ENCODE peak calls at places on chromosomes 7 and 10, in nine cellular contexts. One of them, this sample, is unnamed.

GRCh38 chr10:24349379-24350110 is 140.6 kb downstream of the KIAA1217 start:
- DNase-seq in OCI-LY7: no peak
- DNase-seq in left lung: no peak
- DNase-seq in colonic mucosa: no peak
- DNase-seq in body of pancreas: no peak
- DNase-seq in CD4-positive, CD25-positive, alpha-beta regulatory T cell: no peak
- DNase-seq in CD4-positive, alpha-beta memory T cell: no peak
- DNase-seq in Peyer's patch: no peak
- DNase-seq in CD8-positive, alpha-beta T cell: no peak
- DNase-seq in this sample: no peak

GRCh38 chr7:67618569-67619543 is 622.2 kb downstream of the TYW1 start:
- DNase-seq in OCI-LY7: no peak
- DNase-seq in left lung: no peak
- DNase-seq in colonic mucosa: no peak
- DNase-seq in body of pancreas: no peak
- DNase-seq in CD4-positive, CD25-positive, alpha-beta regulatory T cell: no peak
- DNase-seq in CD4-positive, alpha-beta memory T cell: no peak
- DNase-seq in Peyer's patch: no peak
- DNase-seq in CD8-positive, alpha-beta T cell: no peak
- DNase-seq in this sample: peak; percentile 70

GRCh38 chr7:42869131-42870020 is 42.5 kb downstream of the C7orf25 start:
- DNase-seq in OCI-LY7: no peak
- DNase-seq in left lung: no peak
- DNase-seq in colonic mucosa: no peak
- DNase-seq in body of pancreas: no peak
- DNase-seq in CD4-positive, CD25-positive, alpha-beta regulatory T cell: no peak
- DNase-seq in CD4-positive, alpha-beta memory T cell: no peak
- DNase-seq in Peyer's patch: no peak
- DNase-seq in CD8-positive, alpha-beta T cell: no peak
- DNase-seq in this sample: no peak

GRCh38 chr10:115026041-115026779 is 67.0 kb upstream of the ATRNL1 start:
- DNase-seq in OCI-LY7: no peak
- DNase-seq in left lung: no peak
- DNase-seq in colonic mucosa: no peak
- DNase-seq in body of pancreas: no peak
- DNase-seq in CD4-positive, CD25-positive, alpha-beta regulatory T cell: no peak
- DNase-seq in CD4-positive, alpha-beta memory T cell: no peak
- DNase-seq in Peyer's patch: no peak
- DNase-seq in CD8-positive, alpha-beta T cell: no peak
- DNase-seq in this sample: no peak

GRCh38 chr7:27202018-27202740 is 2.3 kb upstream of the HOXA13 start:
- DNase-seq in OCI-LY7: no peak
- DNase-seq in left lung: no peak
- DNase-seq in colonic mucosa: peak; percentile 32
- DNase-seq in body of pancreas: no peak
- DNase-seq in CD4-positive, CD25-positive, alpha-beta regulatory T cell: no peak
- DNase-seq in CD4-positive, alpha-beta memory T cell: no peak
- DNase-seq in Peyer's patch: no peak
- DNase-seq in CD8-positive, alpha-beta T cell: no peak
- DNase-seq in this sample: no peak

GRCh38 chr10:132918264-132918616 is 24.1 kb downstream of the CFAP46 start:
- DNase-seq in OCI-LY7: no peak
- DNase-seq in left lung: no peak
- DNase-seq in colonic mucosa: no peak
- DNase-seq in body of pancreas: no peak
- DNase-seq in CD4-positive, CD25-positive, alpha-beta regulatory T cell: no peak
- DNase-seq in CD4-positive, alpha-beta memory T cell: no peak
- DNase-seq in Peyer's patch: no peak
- DNase-seq in CD8-positive, alpha-beta T cell: no peak
- DNase-seq in this sample: no peak

GRCh38 chr7:137801003-137801402 is 45.8 kb downstream of the DGKI start:
- DNase-seq in OCI-LY7: no peak
- DNase-seq in left lung: no peak
- DNase-seq in colonic mucosa: no peak
- DNase-seq in body of pancreas: no peak
- DNase-seq in CD4-positive, CD25-positive, alpha-beta regulatory T cell: no peak
- DNase-seq in CD4-positive, alpha-beta memory T cell: no peak
- DNase-seq in Peyer's patch: no peak
- DNase-seq in CD8-positive, alpha-beta T cell: no peak
- DNase-seq in this sample: no peak

GRCh38 chr7:106344861-106345260 is 60.1 kb upstream of the NAMPT start:
- DNase-seq in OCI-LY7: no peak
- DNase-seq in left lung: no peak
- DNase-seq in colonic mucosa: no peak
- DNase-seq in body of pancreas: no peak
- DNase-seq in CD4-positive, CD25-positive, alpha-beta regulatory T cell: no peak
- DNase-seq in CD4-positive, alpha-beta memory T cell: no peak
- DNase-seq in Peyer's patch: no peak
- DNase-seq in CD8-positive, alpha-beta T cell: no peak
- DNase-seq in this sample: no peak

GRCh38 chr7:108078156-108078781 is 51.9 kb downstream of the LAMB4 start:
- DNase-seq in OCI-LY7: no peak
- DNase-seq in left lung: no peak
- DNase-seq in colonic mucosa: no peak
- DNase-seq in body of pancreas: no peak
- DNase-seq in CD4-positive, CD25-positive, alpha-beta regulatory T cell: no peak
- DNase-seq in CD4-positive, alpha-beta memory T cell: no peak
- DNase-seq in Peyer's patch: no peak
- DNase-seq in CD8-positive, alpha-beta T cell: no peak
- DNase-seq in this sample: no peak

GRCh38 chr10:102196893-102197292 is 29.2 kb upstream of the ELOVL3 start:
- DNase-seq in OCI-LY7: no peak
- DNase-seq in left lung: no peak
- DNase-seq in colonic mucosa: no peak
- DNase-seq in body of pancreas: no peak
- DNase-seq in CD4-positive, CD25-positive, alpha-beta regulatory T cell: no peak
- DNase-seq in CD4-positive, alpha-beta memory T cell: no peak
- DNase-seq in Peyer's patch: no peak
- DNase-seq in CD8-positive, alpha-beta T cell: no peak
- DNase-seq in this sample: no peak

GRCh38 chr10:99427566-99428150 is 2.8 kb downstream of the GOT1 start:
- DNase-seq in OCI-LY7: no peak
- DNase-seq in left lung: no peak
- DNase-seq in colonic mucosa: no peak
- DNase-seq in body of pancreas: no peak
- DNase-seq in CD4-positive, CD25-positive, alpha-beta regulatory T cell: no peak
- DNase-seq in CD4-positive, alpha-beta memory T cell: no peak
- DNase-seq in Peyer's patch: no peak
- DNase-seq in CD8-positive, alpha-beta T cell: no peak
- DNase-seq in this sample: no peak

GRCh38 chr7:97859606-97860204 is 12.5 kb downstream of the ASNS start:
- DNase-seq in OCI-LY7: no peak
- DNase-seq in left lung: no peak
- DNase-seq in colonic mucosa: no peak
- DNase-seq in body of pancreas: no peak
- DNase-seq in CD4-positive, CD25-positive, alpha-beta regulatory T cell: no peak
- DNase-seq in CD4-positive, alpha-beta memory T cell: no peak
- DNase-seq in Peyer's patch: no peak
- DNase-seq in CD8-positive, alpha-beta T cell: no peak
- DNase-seq in this sample: no peak

GRCh38 chr10:12973149-12973718 is 28.3 kb downstream of the CCDC3 start:
- DNase-seq in OCI-LY7: no peak
- DNase-seq in left lung: no peak
- DNase-seq in colonic mucosa: no peak
- DNase-seq in body of pancreas: no peak
- DNase-seq in CD4-positive, CD25-positive, alpha-beta regulatory T cell: no peak
- DNase-seq in CD4-positive, alpha-beta memory T cell: no peak
- DNase-seq in Peyer's patch: no peak
- DNase-seq in CD8-positive, alpha-beta T cell: no peak
- DNase-seq in this sample: no peak

GRCh38 chr7:117728858-117729257 is 144.4 kb downstream of the CTTNBP2 start:
- DNase-seq in OCI-LY7: no peak
- DNase-seq in left lung: no peak
- DNase-seq in colonic mucosa: no peak
- DNase-seq in body of pancreas: no peak
- DNase-seq in CD4-positive, CD25-positive, alpha-beta regulatory T cell: no peak
- DNase-seq in CD4-positive, alpha-beta memory T cell: no peak
- DNase-seq in Peyer's patch: no peak
- DNase-seq in CD8-positive, alpha-beta T cell: no peak
- DNase-seq in this sample: no peak
- H3K4me1 ChIP-seq in OCI-LY7: no peaks in the 10 kb centered on the region
- H3K4me1 ChIP-seq in left lung: no peaks in the 10 kb centered on the region
- H3K4me1 ChIP-seq in colonic mucosa: no peaks in the 10 kb centered on the region
- H3K4me1 ChIP-seq in body of pancreas: peaks cover 9% of the 10 kb centered on the region
- H3K4me1 ChIP-seq in CD4-positive, CD25-positive, alpha-beta regulatory T cell: no peaks in the 10 kb centered on the region
- H3K4me1 ChIP-seq in CD4-positive, alpha-beta memory T cell: no peaks in the 10 kb centered on the region
- H3K4me1 ChIP-seq in Peyer's patch: no peaks in the 10 kb centered on the region
- H3K4me1 ChIP-seq in CD8-positive, alpha-beta T cell: no peaks in the 10 kb centered on the region
- H3K4me1 ChIP-seq in this sample: no peaks in the 10 kb centered on the region

GRCh38 chr7:149460493-149461330 is at the start of gene ZNF777:
- DNase-seq in OCI-LY7: peak; percentile 87
- DNase-seq in left lung: peak; percentile 87
- DNase-seq in colonic mucosa: peak; percentile 80
- DNase-seq in body of pancreas: peak; percentile 86
- DNase-seq in CD4-positive, CD25-positive, alpha-beta regulatory T cell: peak; percentile 83
- DNase-seq in CD4-positive, alpha-beta memory T cell: peak; percentile 83
- DNase-seq in Peyer's patch: peak; percentile 93
- DNase-seq in CD8-positive, alpha-beta T cell: peak; percentile 85
- DNase-seq in this sample: peak; percentile 93

GRCh38 chr7:149457766-149458165 is 3.1 kb downstream of the ZNF777 start:
- DNase-seq in OCI-LY7: no peak
- DNase-seq in left lung: no peak
- DNase-seq in colonic mucosa: peak; percentile 6
- DNase-seq in body of pancreas: no peak
- DNase-seq in CD4-positive, CD25-positive, alpha-beta regulatory T cell: no peak
- DNase-seq in CD4-positive, alpha-beta memory T cell: no peak
- DNase-seq in Peyer's patch: no peak
- DNase-seq in CD8-positive, alpha-beta T cell: no peak
- DNase-seq in this sample: no peak

GRCh38 chr7:149458235-149458634 is 2.6 kb downstream of the ZNF777 start:
- DNase-seq in OCI-LY7: no peak
- DNase-seq in left lung: no peak
- DNase-seq in colonic mucosa: no peak
- DNase-seq in body of pancreas: no peak
- DNase-seq in CD4-positive, CD25-positive, alpha-beta regulatory T cell: no peak
- DNase-seq in CD4-positive, alpha-beta memory T cell: no peak
- DNase-seq in Peyer's patch: no peak
- DNase-seq in CD8-positive, alpha-beta T cell: no peak
- DNase-seq in this sample: no peak

GRCh38 chr7:149459201-149459539 is 1.7 kb downstream of the ZNF777 start:
- DNase-seq in OCI-LY7: no peak
- DNase-seq in left lung: no peak
- DNase-seq in colonic mucosa: no peak
- DNase-seq in body of pancreas: no peak
- DNase-seq in CD4-positive, CD25-positive, alpha-beta regulatory T cell: no peak
- DNase-seq in CD4-positive, alpha-beta memory T cell: no peak
- DNase-seq in Peyer's patch: no peak
- DNase-seq in CD8-positive, alpha-beta T cell: no peak
- DNase-seq in this sample: no peak

GRCh38 chr7:149459540-149460433 is 1.1 kb downstream of the ZNF777 start:
- DNase-seq in OCI-LY7: peak; percentile 10
- DNase-seq in left lung: no peak
- DNase-seq in colonic mucosa: no peak
- DNase-seq in body of pancreas: no peak
- DNase-seq in CD4-positive, CD25-positive, alpha-beta regulatory T cell: no peak
- DNase-seq in CD4-positive, alpha-beta memory T cell: no peak
- DNase-seq in Peyer's patch: no peak
- DNase-seq in CD8-positive, alpha-beta T cell: no peak
- DNase-seq in this sample: no peak
- H3K27ac ChIP-seq in OCI-LY7: no peak overlapping the region
- H3K27ac ChIP-seq in left lung: no peak overlapping the region
- H3K27ac ChIP-seq in colonic mucosa: no peak overlapping the region
- H3K27ac ChIP-seq in body of pancreas: no peak overlapping the region
- H3K27ac ChIP-seq in CD4-positive, CD25-positive, alpha-beta regulatory T cell: no peak overlapping the region
- H3K27ac ChIP-seq in CD4-positive, alpha-beta memory T cell: no peak overlapping the region
- H3K27ac ChIP-seq in Peyer's patch: no peak overlapping the region
- H3K27ac ChIP-seq in CD8-positive, alpha-beta T cell: no peak overlapping the region
- H3K27ac ChIP-seq in this sample: peak overlapping the region; percentile 79

GRCh38 chr7:44121761-44122420 is 1.5 kb downstream of the POLD2 start:
- DNase-seq in OCI-LY7: no peak
- DNase-seq in left lung: no peak
- DNase-seq in colonic mucosa: no peak
- DNase-seq in body of pancreas: no peak
- DNase-seq in CD4-positive, CD25-positive, alpha-beta regulatory T cell: no peak
- DNase-seq in CD4-positive, alpha-beta memory T cell: no peak
- DNase-seq in Peyer's patch: no peak
- DNase-seq in CD8-positive, alpha-beta T cell: no peak
- DNase-seq in this sample: no peak

GRCh38 chr7:44120395-44120794 is 3.0 kb downstream of the POLD2 start:
- DNase-seq in OCI-LY7: no peak
- DNase-seq in left lung: no peak
- DNase-seq in colonic mucosa: no peak
- DNase-seq in body of pancreas: no peak
- DNase-seq in CD4-positive, CD25-positive, alpha-beta regulatory T cell: no peak
- DNase-seq in CD4-positive, alpha-beta memory T cell: no peak
- DNase-seq in Peyer's patch: no peak
- DNase-seq in CD8-positive, alpha-beta T cell: no peak
- DNase-seq in this sample: no peak

GRCh38 chr7:44122529-44122928 is 819 bp downstream of the POLD2 start:
- DNase-seq in OCI-LY7: no peak
- DNase-seq in left lung: no peak
- DNase-seq in colonic mucosa: no peak
- DNase-seq in body of pancreas: no peak
- DNase-seq in CD4-positive, CD25-positive, alpha-beta regulatory T cell: no peak
- DNase-seq in CD4-positive, alpha-beta memory T cell: no peak
- DNase-seq in Peyer's patch: no peak
- DNase-seq in CD8-positive, alpha-beta T cell: no peak
- DNase-seq in this sample: no peak

GRCh38 chr7:44117801-44118429 is 5.4 kb downstream of the POLD2 start:
- DNase-seq in OCI-LY7: no peak
- DNase-seq in left lung: no peak
- DNase-seq in colonic mucosa: no peak
- DNase-seq in body of pancreas: no peak
- DNase-seq in CD4-positive, CD25-positive, alpha-beta regulatory T cell: no peak
- DNase-seq in CD4-positive, alpha-beta memory T cell: no peak
- DNase-seq in Peyer's patch: no peak
- DNase-seq in CD8-positive, alpha-beta T cell: no peak
- DNase-seq in this sample: no peak

DNA sequence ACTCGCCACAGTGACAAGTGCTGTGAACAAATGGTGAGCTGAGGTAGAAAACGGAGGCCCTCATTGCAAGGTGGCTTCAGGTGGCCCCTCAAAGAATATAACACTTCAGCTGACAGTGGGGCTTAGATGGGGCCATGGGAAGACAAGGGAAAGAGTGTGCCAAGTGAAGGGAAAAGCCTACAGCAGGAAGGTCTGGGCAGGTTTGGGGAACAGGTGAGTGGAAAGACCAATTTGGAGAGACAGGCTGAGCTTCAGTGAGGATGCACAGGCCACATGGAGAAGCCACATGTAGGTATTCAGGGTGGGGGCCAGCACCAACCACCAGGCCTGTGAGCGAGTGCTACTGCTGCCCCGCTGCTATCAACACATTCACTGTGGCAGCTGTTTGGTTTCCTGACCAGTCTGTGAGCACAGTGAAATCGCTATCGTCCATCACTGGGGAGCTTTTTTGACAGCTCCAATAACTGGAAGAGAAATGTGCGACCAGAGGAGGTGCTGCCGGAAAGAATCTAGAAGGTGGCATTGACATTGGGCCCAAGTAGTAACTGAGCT is 3.4 kb downstream of the POLD2 start:
- DNase-seq in OCI-LY7: no peak
- DNase-seq in left lung: no peak
- DNase-seq in colonic mucosa: no peak
- DNase-seq in body of pancreas: no peak
- DNase-seq in CD4-positive, CD25-positive, alpha-beta regulatory T cell: no peak
- DNase-seq in CD4-positive, alpha-beta memory T cell: no peak
- DNase-seq in Peyer's patch: no peak
- DNase-seq in CD8-positive, alpha-beta T cell: no peak
- DNase-seq in this sample: no peak
- H3K4me1 ChIP-seq in OCI-LY7: peaks cover 23% of the 10 kb centered on the region
- H3K4me1 ChIP-seq in left lung: peaks cover 9% of the 10 kb centered on the region
- H3K4me1 ChIP-seq in colonic mucosa: peaks cover 7% of the 10 kb centered on the region
- H3K4me1 ChIP-seq in body of pancreas: peaks cover 38% of the 10 kb centered on the region
- H3K4me1 ChIP-seq in CD4-positive, CD25-positive, alpha-beta regulatory T cell: peaks cover 16% of the 10 kb centered on the region
- H3K4me1 ChIP-seq in CD4-positive, alpha-beta memory T cell: peaks cover 22% of the 10 kb centered on the region
- H3K4me1 ChIP-seq in Peyer's patch: no peaks in the 10 kb centered on the region
- H3K4me1 ChIP-seq in CD8-positive, alpha-beta T cell: peaks cover 12% of the 10 kb centered on the region
- H3K4me1 ChIP-seq in this sample: peaks cover 7% of the 10 kb centered on the region

GRCh38 chr10:69262249-69262864 is 15.9 kb upstream of the HK1 start:
- DNase-seq in OCI-LY7: no peak
- DNase-seq in left lung: no peak
- DNase-seq in colonic mucosa: no peak
- DNase-seq in body of pancreas: no peak
- DNase-seq in CD4-positive, CD25-positive, alpha-beta regulatory T cell: no peak
- DNase-seq in CD4-positive, alpha-beta memory T cell: no peak
- DNase-seq in Peyer's patch: no peak
- DNase-seq in CD8-positive, alpha-beta T cell: no peak
- DNase-seq in this sample: no peak
- H3K27ac ChIP-seq in OCI-LY7: no peak overlapping the region
- H3K27ac ChIP-seq in left lung: no peak overlapping the region
- H3K27ac ChIP-seq in colonic mucosa: no peak overlapping the region
- H3K27ac ChIP-seq in body of pancreas: no peak overlapping the region
- H3K27ac ChIP-seq in CD4-positive, CD25-positive, alpha-beta regulatory T cell: no peak overlapping the region
- H3K27ac ChIP-seq in CD4-positive, alpha-beta memory T cell: no peak overlapping the region
- H3K27ac ChIP-seq in Peyer's patch: no peak overlapping the region
- H3K27ac ChIP-seq in CD8-positive, alpha-beta T cell: no peak overlapping the region
- H3K27ac ChIP-seq in this sample: no peak overlapping the region